ENCODE peak calls at places on chromosome 3, in seven cellular contexts. One of them, this sample, is unnamed.

GRCh38 chr3:149701977-149702350 is 44.1 kb upstream of the WWTR1 start:
- DNase-seq in B cell: no peak
- DNase-seq in GM12865: peak; percentile 44
- DNase-seq in endothelial cell: no peak
- DNase-seq in K562: no peak
- DNase-seq in upper lobe of right lung: no peak
- DNase-seq in dorsolateral prefrontal cortex: no peak
- DNase-seq in this sample: no peak

GRCh38 chr3:33989229-33989628 is 190.8 kb downstream of the PDCD6IP start:
- DNase-seq in upper lobe of right lung: no peak
- DNase-seq in GM12865: no peak
- DNase-seq in B cell: no peak
- DNase-seq in dorsolateral prefrontal cortex: no peak
- DNase-seq in endothelial cell: no peak
- DNase-seq in K562: no peak
- DNase-seq in this sample: no peak

GRCh38 chr3:37487785-37488184 is 313.4 kb upstream of the LRRFIP2 start:
- DNase-seq in dorsolateral prefrontal cortex: no peak
- DNase-seq in endothelial cell: no peak
- DNase-seq in upper lobe of right lung: no peak
- DNase-seq in K562: no peak
- DNase-seq in GM12865: no peak
- DNase-seq in B cell: no peak
- DNase-seq in this sample: no peak

GRCh38 chr3:141737108-141737507 is 990 bp upstream of the RNF7 start:
- DNase-seq in B cell: peak; percentile 41
- DNase-seq in K562: peak; percentile 18
- DNase-seq in GM12865: no peak
- DNase-seq in upper lobe of right lung: no peak
- DNase-seq in endothelial cell: no peak
- DNase-seq in dorsolateral prefrontal cortex: no peak
- DNase-seq in this sample: no peak

GRCh38 chr3:179037361-179037760 is 34.2 kb downstream of the ZMAT3 start:
- DNase-seq in endothelial cell: no peak
- DNase-seq in GM12865: no peak
- DNase-seq in upper lobe of right lung: no peak
- DNase-seq in dorsolateral prefrontal cortex: peak; percentile 82
- DNase-seq in B cell: no peak
- DNase-seq in K562: no peak
- DNase-seq in this sample: peak; percentile 73

GRCh38 chr3:13544293-13544831 is 4.6 kb upstream of the FBLN2 start:
- DNase-seq in B cell: peak; percentile 41
- DNase-seq in dorsolateral prefrontal cortex: no peak
- DNase-seq in GM12865: no peak
- DNase-seq in K562: peak; percentile 34
- DNase-seq in upper lobe of right lung: no peak
- DNase-seq in endothelial cell: no peak
- DNase-seq in this sample: peak; percentile 91

GRCh38 chr3:67875338-67875737 is 220.9 kb upstream of the SUCLG2 start:
- DNase-seq in upper lobe of right lung: no peak
- DNase-seq in endothelial cell: no peak
- DNase-seq in dorsolateral prefrontal cortex: no peak
- DNase-seq in GM12865: no peak
- DNase-seq in K562: no peak
- DNase-seq in B cell: no peak
- DNase-seq in this sample: no peak

GRCh38 chr3:76841750-76842149 is 198.1 kb upstream of the ROBO2 start:
- DNase-seq in endothelial cell: no peak
- DNase-seq in dorsolateral prefrontal cortex: no peak
- DNase-seq in B cell: no peak
- DNase-seq in GM12865: no peak
- DNase-seq in upper lobe of right lung: no peak
- DNase-seq in K562: no peak
- DNase-seq in this sample: no peak

GRCh38 chr3:132256984-132257383 is 60.2 kb upstream of the ACP3 start:
- DNase-seq in K562: peak; percentile 15
- DNase-seq in dorsolateral prefrontal cortex: no peak
- DNase-seq in endothelial cell: peak; percentile 51
- DNase-seq in GM12865: no peak
- DNase-seq in upper lobe of right lung: no peak
- DNase-seq in B cell: no peak
- DNase-seq in this sample: no peak

GRCh38 chr3:13022348-13023250 is 50.6 kb downstream of the IQSEC1 start:
- DNase-seq in GM12865: peak; percentile 58
- DNase-seq in upper lobe of right lung: no peak
- DNase-seq in K562: peak; percentile 34
- DNase-seq in dorsolateral prefrontal cortex: no peak
- DNase-seq in endothelial cell: no peak
- DNase-seq in B cell: peak; percentile 72
- DNase-seq in this sample: no peak

GRCh38 chr3:106251160-106251892 is 382.5 kb upstream of the CBLB start:
- DNase-seq in dorsolateral prefrontal cortex: no peak
- DNase-seq in K562: peak; percentile 2
- DNase-seq in GM12865: peak; percentile 41
- DNase-seq in upper lobe of right lung: no peak
- DNase-seq in endothelial cell: no peak
- DNase-seq in B cell: no peak
- DNase-seq in this sample: no peak

GRCh38 chr3:194013928-194014327 is 122.0 kb upstream of the HES1 start:
- DNase-seq in B cell: no peak
- DNase-seq in dorsolateral prefrontal cortex: no peak
- DNase-seq in endothelial cell: no peak
- DNase-seq in upper lobe of right lung: no peak
- DNase-seq in K562: no peak
- DNase-seq in GM12865: no peak
- DNase-seq in this sample: no peak

GRCh38 chr3:42730706-42731420 is 28.3 kb upstream of the HHATL start:
- DNase-seq in K562: no peak
- DNase-seq in upper lobe of right lung: no peak
- DNase-seq in B cell: no peak
- DNase-seq in dorsolateral prefrontal cortex: no peak
- DNase-seq in endothelial cell: no peak
- DNase-seq in GM12865: no peak
- DNase-seq in this sample: no peak

GRCh38 chr3:99712291-99712954 is 74.0 kb downstream of the COL8A1 start:
- DNase-seq in dorsolateral prefrontal cortex: no peak
- DNase-seq in B cell: no peak
- DNase-seq in endothelial cell: no peak
- DNase-seq in K562: no peak
- DNase-seq in upper lobe of right lung: no peak
- DNase-seq in GM12865: no peak
- DNase-seq in this sample: no peak

GRCh38 chr3:151168269-151169094 is 34.5 kb downstream of the GPR171 start:
- DNase-seq in K562: peak; percentile 71
- DNase-seq in GM12865: peak; percentile 77
- DNase-seq in upper lobe of right lung: peak; percentile 93
- DNase-seq in B cell: peak; percentile 69
- DNase-seq in endothelial cell: peak; percentile 77
- DNase-seq in dorsolateral prefrontal cortex: peak; percentile 77
- DNase-seq in this sample: peak; percentile 92

GRCh38 chr3:56772926-56773587 is 28.7 kb downstream of the ARHGEF3 start:
- DNase-seq in dorsolateral prefrontal cortex: no peak
- DNase-seq in upper lobe of right lung: no peak
- DNase-seq in B cell: no peak
- DNase-seq in K562: no peak
- DNase-seq in GM12865: peak; percentile 77
- DNase-seq in endothelial cell: no peak
- DNase-seq in this sample: no peak

GRCh38 chr3:135629696-135630408 is 335.7 kb upstream of the PPP2R3A start:
- DNase-seq in K562: no peak
- DNase-seq in B cell: no peak
- DNase-seq in upper lobe of right lung: no peak
- DNase-seq in endothelial cell: no peak
- DNase-seq in dorsolateral prefrontal cortex: no peak
- DNase-seq in GM12865: no peak
- DNase-seq in this sample: no peak

GRCh38 chr3:12503126-12503952 is 19.1 kb downstream of the TSEN2 start:
- DNase-seq in dorsolateral prefrontal cortex: no peak
- DNase-seq in B cell: no peak
- DNase-seq in GM12865: no peak
- DNase-seq in K562: no peak
- DNase-seq in upper lobe of right lung: peak; percentile 68
- DNase-seq in endothelial cell: no peak
- DNase-seq in this sample: no peak

GRCh38 chr3:171454026-171454425 is 6.2 kb downstream of the TNIK start:
- DNase-seq in K562: no peak
- DNase-seq in upper lobe of right lung: no peak
- DNase-seq in GM12865: no peak
- DNase-seq in B cell: no peak
- DNase-seq in dorsolateral prefrontal cortex: no peak
- DNase-seq in endothelial cell: no peak
- DNase-seq in this sample: no peak

GRCh38 chr3:72338942-72339749 is 509.1 kb downstream of the SHQ1 start:
- DNase-seq in upper lobe of right lung: no peak
- DNase-seq in dorsolateral prefrontal cortex: no peak
- DNase-seq in GM12865: peak; percentile 47
- DNase-seq in B cell: no peak
- DNase-seq in endothelial cell: no peak
- DNase-seq in K562: peak; percentile 87
- DNase-seq in this sample: peak; percentile 78

GRCh38 chr3:183202004-183202722 is 39.6 kb upstream of the LAMP3 start:
- DNase-seq in K562: no peak
- DNase-seq in upper lobe of right lung: no peak
- DNase-seq in dorsolateral prefrontal cortex: no peak
- DNase-seq in B cell: no peak
- DNase-seq in endothelial cell: no peak
- DNase-seq in GM12865: no peak
- DNase-seq in this sample: peak; percentile 48

GRCh38 chr3:134601539-134602439 is 49.0 kb downstream of the KY start:
- DNase-seq in B cell: no peak
- DNase-seq in endothelial cell: peak; percentile 71
- DNase-seq in upper lobe of right lung: no peak
- DNase-seq in GM12865: peak; percentile 7
- DNase-seq in dorsolateral prefrontal cortex: peak; percentile 84
- DNase-seq in K562: peak; percentile 37
- DNase-seq in this sample: no peak

GRCh38 chr3:103786296-103786695 is 1351.5 kb downstream of the ZPLD1 start:
- DNase-seq in endothelial cell: no peak
- DNase-seq in B cell: no peak
- DNase-seq in upper lobe of right lung: no peak
- DNase-seq in dorsolateral prefrontal cortex: no peak
- DNase-seq in K562: no peak
- DNase-seq in GM12865: no peak
- DNase-seq in this sample: no peak

GRCh38 chr3:141367038-141367730 is 1.1 kb upstream of the ZBTB38 start:
- DNase-seq in upper lobe of right lung: no peak
- DNase-seq in GM12865: no peak
- DNase-seq in K562: peak; percentile 37
- DNase-seq in dorsolateral prefrontal cortex: no peak
- DNase-seq in B cell: no peak
- DNase-seq in endothelial cell: no peak
- DNase-seq in this sample: no peak

GRCh38 chr3:39753361-39753760 is 56.0 kb upstream of the MYRIP start:
- DNase-seq in upper lobe of right lung: no peak
- DNase-seq in GM12865: no peak
- DNase-seq in B cell: no peak
- DNase-seq in dorsolateral prefrontal cortex: no peak
- DNase-seq in endothelial cell: no peak
- DNase-seq in K562: no peak
- DNase-seq in this sample: no peak

GRCh38 chr3:163939926-163940325 is 1138.4 kb downstream of the SI start:
- DNase-seq in K562: no peak
- DNase-seq in GM12865: no peak
- DNase-seq in endothelial cell: no peak
- DNase-seq in upper lobe of right lung: no peak
- DNase-seq in dorsolateral prefrontal cortex: no peak
- DNase-seq in B cell: no peak
- DNase-seq in this sample: no peak
- TF ChIP-seq CTCF in K562: no peak
- TF ChIP-seq CTCF in GM12865: no peak
- TF ChIP-seq CTCF in endothelial cell: no peak
- TF ChIP-seq CTCF in upper lobe of right lung: no peak
- TF ChIP-seq CTCF in dorsolateral prefrontal cortex: no peak
- TF ChIP-seq CTCF in B cell: no peak
- TF ChIP-seq CTCF in this sample: no peak

GRCh38 chr3:125075738-125076137 is 19.9 kb upstream of the HEG1 start:
- DNase-seq in K562: no peak
- DNase-seq in GM12865: no peak
- DNase-seq in endothelial cell: peak; percentile 47
- DNase-seq in upper lobe of right lung: no peak
- DNase-seq in B cell: no peak
- DNase-seq in dorsolateral prefrontal cortex: no peak
- DNase-seq in this sample: no peak
- TF ChIP-seq CTCF in K562: no peak
- TF ChIP-seq CTCF in GM12865: no peak
- TF ChIP-seq CTCF in endothelial cell: peak; percentile 20
- TF ChIP-seq CTCF in upper lobe of right lung: no peak
- TF ChIP-seq CTCF in B cell: no peak
- TF ChIP-seq CTCF in dorsolateral prefrontal cortex: no peak
- TF ChIP-seq CTCF in this sample: no peak

GRCh38 chr3:14774431-14774830 is 44.3 kb upstream of the FGD5 start:
- DNase-seq in K562: no peak
- DNase-seq in GM12865: no peak
- DNase-seq in endothelial cell: no peak
- DNase-seq in upper lobe of right lung: peak; percentile 37
- DNase-seq in B cell: no peak
- DNase-seq in dorsolateral prefrontal cortex: no peak
- DNase-seq in this sample: no peak

GRCh38 chr3:14773691-14774128 is 45.1 kb upstream of the FGD5 start:
- DNase-seq in GM12865: no peak
- DNase-seq in K562: no peak
- DNase-seq in endothelial cell: no peak
- DNase-seq in B cell: no peak
- DNase-seq in upper lobe of right lung: peak; percentile 56
- DNase-seq in dorsolateral prefrontal cortex: no peak
- DNase-seq in this sample: no peak

GRCh38 chr3:14771593-14772497 is 46.9 kb upstream of the FGD5 start:
- DNase-seq in endothelial cell: no peak
- DNase-seq in upper lobe of right lung: no peak
- DNase-seq in GM12865: no peak
- DNase-seq in dorsolateral prefrontal cortex: no peak
- DNase-seq in K562: peak; percentile 38
- DNase-seq in B cell: no peak
- DNase-seq in this sample: no peak

GRCh38 chr3:14772533-14773138 is 46.1 kb upstream of the FGD5 start:
- DNase-seq in endothelial cell: no peak
- DNase-seq in upper lobe of right lung: peak; percentile 48
- DNase-seq in B cell: no peak
- DNase-seq in K562: no peak
- DNase-seq in GM12865: no peak
- DNase-seq in dorsolateral prefrontal cortex: no peak
- DNase-seq in this sample: no peak

DNA sequence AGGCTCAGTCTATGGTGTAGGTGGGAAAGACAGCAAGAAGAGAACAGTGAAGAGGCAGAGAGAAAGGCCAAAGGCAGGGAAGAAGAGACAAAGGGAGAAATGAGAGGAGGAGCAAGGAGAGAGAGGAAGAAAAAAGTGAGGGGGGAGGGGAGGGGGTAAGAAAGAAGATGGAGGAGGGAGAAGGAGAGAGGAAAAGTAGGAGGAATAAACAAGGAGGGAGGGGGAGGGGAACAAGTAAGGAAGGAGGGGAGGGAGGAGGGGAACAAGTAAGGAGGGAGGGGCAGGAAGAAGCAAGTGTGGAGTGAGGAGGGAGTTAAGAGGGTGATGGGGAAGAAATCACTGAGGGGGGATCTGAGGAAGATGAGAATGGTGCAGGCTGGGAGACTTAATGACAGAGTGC is 45.5 kb upstream of the FGD5 start:
- DNase-seq in K562: no peak
- DNase-seq in dorsolateral prefrontal cortex: no peak
- DNase-seq in GM12865: no peak
- DNase-seq in B cell: no peak
- DNase-seq in endothelial cell: no peak
- DNase-seq in upper lobe of right lung: no peak
- DNase-seq in this sample: no peak
- TF ChIP-seq CTCF in K562: no peak
- TF ChIP-seq CTCF in dorsolateral prefrontal cortex: no peak
- TF ChIP-seq CTCF in GM12865: no peak
- TF ChIP-seq CTCF in B cell: no peak
- TF ChIP-seq CTCF in endothelial cell: no peak
- TF ChIP-seq CTCF in upper lobe of right lung: no peak
- TF ChIP-seq CTCF in this sample: no peak

GRCh38 chr3:111577113-111577512 is 18.0 kb downstream of the ZBED2 start:
- DNase-seq in endothelial cell: no peak
- DNase-seq in upper lobe of right lung: no peak
- DNase-seq in GM12865: no peak
- DNase-seq in K562: no peak
- DNase-seq in dorsolateral prefrontal cortex: no peak
- DNase-seq in B cell: no peak
- DNase-seq in this sample: no peak
- TF ChIP-seq CTCF in endothelial cell: no peak
- TF ChIP-seq CTCF in upper lobe of right lung: no peak
- TF ChIP-seq CTCF in GM12865: no peak
- TF ChIP-seq CTCF in K562: no peak
- TF ChIP-seq CTCF in dorsolateral prefrontal cortex: no peak
- TF ChIP-seq CTCF in B cell: no peak
- TF ChIP-seq CTCF in this sample: no peak